ENCODE peak calls at places on chromosome 16, in eight cellular contexts. One of them, this sample, is unnamed.
A peak's percentile ranks its signal among the peaks of the same experiment; 100 is the strongest.

GRCh38 chr16:75230471-75231110 is 11.8 kb downstream of the CTRB1 start:
- DNase-seq in testis: no peak
- DNase-seq in body of pancreas: peak; percentile 73
- DNase-seq in A673: no peak
- DNase-seq in pancreas: no peak
- DNase-seq in prostate gland: no peak
- DNase-seq in neural progenitor cell: no peak
- DNase-seq in left lung: no peak
- DNase-seq in this sample: no peak

GRCh38 chr16:12228607-12229499 is 252.3 kb downstream of the SNX29 start:
- DNase-seq in testis: peak; percentile 69
- DNase-seq in body of pancreas: peak; percentile 26
- DNase-seq in A673: peak; percentile 69
- DNase-seq in pancreas: no peak
- DNase-seq in prostate gland: peak; percentile 5
- DNase-seq in neural progenitor cell: peak; percentile 74
- DNase-seq in left lung: no peak
- DNase-seq in this sample: peak; percentile 70

GRCh38 chr16:54750249-54750648 is 180.4 kb upstream of the IRX5 start:
- DNase-seq in testis: no peak
- DNase-seq in body of pancreas: no peak
- DNase-seq in A673: no peak
- DNase-seq in pancreas: no peak
- DNase-seq in prostate gland: no peak
- DNase-seq in neural progenitor cell: no peak
- DNase-seq in left lung: no peak
- DNase-seq in this sample: no peak

GRCh38 chr16:50666658-50667496 is 14.2 kb downstream of the SNX20 start:
- DNase-seq in testis: no peak
- DNase-seq in body of pancreas: no peak
- DNase-seq in A673: no peak
- DNase-seq in pancreas: no peak
- DNase-seq in prostate gland: no peak
- DNase-seq in neural progenitor cell: no peak
- DNase-seq in left lung: no peak
- DNase-seq in this sample: no peak

GRCh38 chr16:15775209-15775608 is 81.6 kb downstream of the MYH11 start:
- DNase-seq in testis: no peak
- DNase-seq in body of pancreas: no peak
- DNase-seq in A673: peak; percentile 24
- DNase-seq in pancreas: no peak
- DNase-seq in prostate gland: no peak
- DNase-seq in neural progenitor cell: no peak
- DNase-seq in left lung: no peak
- DNase-seq in this sample: no peak

GRCh38 chr16:383326-384020 is 1.7 kb upstream of the PGAP6 start:
- DNase-seq in testis: no peak
- DNase-seq in body of pancreas: peak; percentile 90
- DNase-seq in A673: no peak
- DNase-seq in pancreas: peak; percentile 73
- DNase-seq in prostate gland: peak; percentile 76
- DNase-seq in neural progenitor cell: peak; percentile 67
- DNase-seq in left lung: no peak
- DNase-seq in this sample: peak; percentile 80

GRCh38 chr16:85102106-85102630 is 10.1 kb downstream of the CIBAR2 start:
- DNase-seq in testis: no peak
- DNase-seq in body of pancreas: no peak
- DNase-seq in A673: no peak
- DNase-seq in pancreas: no peak
- DNase-seq in prostate gland: no peak
- DNase-seq in neural progenitor cell: no peak
- DNase-seq in left lung: no peak
- DNase-seq in this sample: no peak

GRCh38 chr16:35497399-35497798 is 2038.0 kb downstream of the TP53TG3F start:
- DNase-seq in testis: no peak
- DNase-seq in body of pancreas: no peak
- DNase-seq in A673: no peak
- DNase-seq in pancreas: no peak
- DNase-seq in prostate gland: no peak
- DNase-seq in neural progenitor cell: no peak
- DNase-seq in left lung: no peak
- DNase-seq in this sample: no peak

GRCh38 chr16:65070831-65071230 is 51.0 kb downstream of the CDH11 start:
- DNase-seq in testis: peak; percentile 81
- DNase-seq in body of pancreas: peak; percentile 69
- DNase-seq in A673: peak; percentile 81
- DNase-seq in pancreas: peak; percentile 40
- DNase-seq in prostate gland: no peak
- DNase-seq in neural progenitor cell: no peak
- DNase-seq in left lung: peak; percentile 59
- DNase-seq in this sample: peak; percentile 30

GRCh38 chr16:11556214-11556819 is 30.4 kb downstream of the LITAF start:
- DNase-seq in testis: no peak
- DNase-seq in body of pancreas: no peak
- DNase-seq in A673: no peak
- DNase-seq in pancreas: no peak
- DNase-seq in prostate gland: no peak
- DNase-seq in neural progenitor cell: no peak
- DNase-seq in left lung: no peak
- DNase-seq in this sample: no peak

GRCh38 chr16:50548659-50549560 is 714 bp downstream of the NKD1 start:
- DNase-seq in testis: no peak
- DNase-seq in body of pancreas: peak; percentile 27
- DNase-seq in A673: peak; percentile 20
- DNase-seq in pancreas: peak; percentile 34
- DNase-seq in prostate gland: no peak
- DNase-seq in neural progenitor cell: peak; percentile 10
- DNase-seq in left lung: no peak
- DNase-seq in this sample: peak; percentile 31

GRCh38 chr16:84360170-84360569 is 8.2 kb upstream of the ATP2C2 start:
- DNase-seq in testis: no peak
- DNase-seq in body of pancreas: no peak
- DNase-seq in A673: no peak
- DNase-seq in pancreas: no peak
- DNase-seq in prostate gland: no peak
- DNase-seq in neural progenitor cell: no peak
- DNase-seq in left lung: no peak
- DNase-seq in this sample: no peak

GRCh38 chr16:12551530-12551929 is 252.2 kb downstream of the CPPED1 start:
- DNase-seq in testis: no peak
- DNase-seq in body of pancreas: no peak
- DNase-seq in A673: no peak
- DNase-seq in pancreas: no peak
- DNase-seq in prostate gland: no peak
- DNase-seq in neural progenitor cell: no peak
- DNase-seq in left lung: no peak
- DNase-seq in this sample: no peak

GRCh38 chr16:71421911-71422310 is 19.9 kb downstream of the TLE7 start:
- DNase-seq in testis: no peak
- DNase-seq in body of pancreas: peak; percentile 26
- DNase-seq in A673: no peak
- DNase-seq in pancreas: no peak
- DNase-seq in prostate gland: no peak
- DNase-seq in neural progenitor cell: peak; percentile 49
- DNase-seq in left lung: no peak
- DNase-seq in this sample: peak; percentile 40
- TF ChIP-seq CTCF in testis: no peak
- TF ChIP-seq CTCF in body of pancreas: peak; percentile 26
- TF ChIP-seq CTCF in A673: peak; percentile 47
- TF ChIP-seq CTCF in pancreas: peak; percentile 10
- TF ChIP-seq CTCF in prostate gland: no peak
- TF ChIP-seq CTCF in neural progenitor cell: peak; percentile 52
- TF ChIP-seq CTCF in left lung: peak; percentile 45
- TF ChIP-seq CTCF in this sample: peak; percentile 36

DNA sequence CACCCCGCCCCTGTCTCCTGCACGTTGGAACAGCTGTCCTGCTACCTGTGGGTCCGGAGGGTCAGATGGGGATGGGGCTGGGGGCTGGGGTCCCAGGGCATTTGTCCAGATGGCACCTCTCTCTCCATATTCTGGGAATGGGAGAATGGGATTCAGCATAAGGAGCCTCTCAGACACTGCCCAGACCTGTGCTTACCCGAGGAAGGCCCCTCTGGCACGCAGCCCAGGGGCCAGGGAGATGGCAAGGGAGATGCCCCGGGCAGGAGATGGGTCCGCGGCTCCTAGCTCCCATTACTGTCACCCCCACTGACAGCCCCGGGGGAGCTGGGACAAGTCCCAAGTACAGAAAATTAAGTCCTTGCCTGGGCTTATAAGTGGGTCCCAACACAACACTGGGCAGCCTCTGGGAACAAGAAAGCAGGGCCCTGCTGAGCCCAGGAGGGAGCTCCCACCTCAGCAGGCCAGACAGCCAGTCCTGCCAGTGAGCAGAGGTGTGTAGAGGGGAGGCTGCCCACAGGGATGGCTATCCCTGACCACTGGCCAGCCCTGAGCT is 1.8 kb downstream of the VASN start:
- DNase-seq in testis: no peak
- DNase-seq in body of pancreas: no peak
- DNase-seq in A673: no peak
- DNase-seq in pancreas: no peak
- DNase-seq in prostate gland: no peak
- DNase-seq in neural progenitor cell: no peak
- DNase-seq in left lung: no peak
- DNase-seq in this sample: no peak
- H3K4me3 ChIP-seq in testis: peak overlapping the region; percentile 91
- H3K4me3 ChIP-seq in body of pancreas: no peak overlapping the region
- H3K4me3 ChIP-seq in A673: peak overlapping the region; percentile 68
- H3K4me3 ChIP-seq in pancreas: peak overlapping the region; percentile 65
- H3K4me3 ChIP-seq in prostate gland: peak overlapping the region; percentile 82
- H3K4me3 ChIP-seq in neural progenitor cell: peak overlapping the region; percentile 26
- H3K4me3 ChIP-seq in left lung: peak overlapping the region; percentile 60
- H3K4me3 ChIP-seq in this sample: no peak overlapping the region

GRCh38 chr16:89455692-89456091 is 34.7 kb downstream of the ANKRD11 start:
- DNase-seq in testis: no peak
- DNase-seq in body of pancreas: no peak
- DNase-seq in A673: no peak
- DNase-seq in pancreas: no peak
- DNase-seq in prostate gland: no peak
- DNase-seq in neural progenitor cell: no peak
- DNase-seq in left lung: no peak
- DNase-seq in this sample: no peak

GRCh38 chr16:89455178-89455577 is 35.2 kb downstream of the ANKRD11 start:
- DNase-seq in testis: no peak
- DNase-seq in body of pancreas: no peak
- DNase-seq in A673: no peak
- DNase-seq in pancreas: no peak
- DNase-seq in prostate gland: no peak
- DNase-seq in neural progenitor cell: no peak
- DNase-seq in left lung: no peak
- DNase-seq in this sample: no peak

GRCh38 chr16:89452241-89452640 is 38.1 kb downstream of the ANKRD11 start:
- DNase-seq in testis: no peak
- DNase-seq in body of pancreas: no peak
- DNase-seq in A673: no peak
- DNase-seq in pancreas: no peak
- DNase-seq in prostate gland: no peak
- DNase-seq in neural progenitor cell: no peak
- DNase-seq in left lung: no peak
- DNase-seq in this sample: no peak

GRCh38 chr16:89452925-89453324 is 37.4 kb downstream of the ANKRD11 start:
- DNase-seq in testis: no peak
- DNase-seq in body of pancreas: no peak
- DNase-seq in A673: no peak
- DNase-seq in pancreas: no peak
- DNase-seq in prostate gland: no peak
- DNase-seq in neural progenitor cell: no peak
- DNase-seq in left lung: no peak
- DNase-seq in this sample: no peak

GRCh38 chr16:89453662-89454321 is 36.6 kb downstream of the ANKRD11 start:
- DNase-seq in testis: no peak
- DNase-seq in body of pancreas: peak; percentile 63
- DNase-seq in A673: no peak
- DNase-seq in pancreas: no peak
- DNase-seq in prostate gland: no peak
- DNase-seq in neural progenitor cell: peak; percentile 38
- DNase-seq in left lung: no peak
- DNase-seq in this sample: peak; percentile 49
- H3K4me1 ChIP-seq in testis: peaks cover 16% of the 10 kb centered on the region
- H3K4me1 ChIP-seq in body of pancreas: peaks cover 67% of the 10 kb centered on the region
- H3K4me1 ChIP-seq in A673: peaks cover 30% of the 10 kb centered on the region
- H3K4me1 ChIP-seq in pancreas: peaks cover 24% of the 10 kb centered on the region
- H3K4me1 ChIP-seq in prostate gland: no peaks in the 10 kb centered on the region
- H3K4me1 ChIP-seq in neural progenitor cell: no peaks in the 10 kb centered on the region
- H3K4me1 ChIP-seq in left lung: peaks cover 7% of the 10 kb centered on the region
- H3K4me1 ChIP-seq in this sample: peaks cover 25% of the 10 kb centered on the region

DNA sequence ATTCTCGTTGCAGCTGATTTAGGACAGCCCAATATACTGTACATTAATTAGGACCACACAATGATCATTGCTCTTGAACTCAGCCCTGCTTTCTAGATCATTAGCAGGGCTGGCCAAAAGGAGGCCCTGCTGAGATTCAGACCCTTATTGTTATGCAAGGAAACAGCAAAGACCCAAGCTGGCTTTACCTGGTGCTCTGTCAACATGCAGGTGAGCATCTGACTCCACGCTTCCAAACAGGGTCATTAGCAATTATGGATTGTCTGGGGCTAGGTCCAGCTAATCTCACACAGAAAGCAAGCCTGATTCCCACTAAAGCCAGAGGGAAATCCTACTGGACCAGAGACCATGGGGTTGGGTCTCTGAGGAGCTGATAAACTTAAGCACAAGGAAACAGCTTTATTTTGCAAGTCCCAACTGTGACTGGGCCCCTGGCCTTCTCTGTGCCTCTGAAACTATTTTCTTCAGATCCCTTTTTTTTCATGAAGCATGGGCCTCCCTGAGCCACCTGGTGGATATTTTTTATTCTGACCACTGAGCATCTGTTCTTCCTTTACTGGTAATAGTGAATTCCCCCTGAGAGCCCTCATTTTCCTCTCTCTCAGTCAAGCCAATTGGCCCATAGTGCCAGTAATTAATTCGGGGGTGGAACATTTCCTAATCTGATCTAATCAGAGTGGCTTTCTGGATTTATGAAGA is 236.1 kb downstream of the GRIN2A start:
- DNase-seq in testis: no peak
- DNase-seq in body of pancreas: no peak
- DNase-seq in A673: no peak
- DNase-seq in pancreas: no peak
- DNase-seq in prostate gland: no peak
- DNase-seq in neural progenitor cell: no peak
- DNase-seq in left lung: no peak
- DNase-seq in this sample: no peak
- TF ChIP-seq CTCF in testis: no peak
- TF ChIP-seq CTCF in body of pancreas: peak; percentile 5
- TF ChIP-seq CTCF in A673: no peak
- TF ChIP-seq CTCF in pancreas: no peak
- TF ChIP-seq CTCF in prostate gland: no peak
- TF ChIP-seq CTCF in neural progenitor cell: no peak
- TF ChIP-seq CTCF in left lung: no peak
- TF ChIP-seq CTCF in this sample: no peak

DNA sequence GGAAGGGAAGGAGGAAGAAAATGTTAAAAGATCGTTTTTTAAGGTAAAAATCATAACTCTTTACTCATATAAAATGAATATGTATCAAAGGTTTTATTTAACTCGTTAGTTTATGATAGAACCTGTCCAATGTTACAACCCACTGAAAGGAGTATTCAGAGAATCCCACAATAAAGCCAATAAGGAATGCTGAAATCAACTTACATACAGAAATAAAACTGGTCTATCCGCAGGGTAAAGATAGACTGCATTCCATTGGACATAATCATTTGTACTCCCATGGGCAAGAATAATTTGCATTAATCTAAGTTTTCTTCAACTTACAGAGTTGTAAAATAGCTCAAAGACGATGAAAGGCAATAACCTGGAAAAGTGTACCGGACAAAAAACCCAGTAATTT is 17.9 kb upstream of the BEAN1 start:
- DNase-seq in testis: no peak
- DNase-seq in body of pancreas: no peak
- DNase-seq in A673: no peak
- DNase-seq in pancreas: no peak
- DNase-seq in prostate gland: no peak
- DNase-seq in neural progenitor cell: no peak
- DNase-seq in left lung: no peak
- DNase-seq in this sample: no peak
- H3K4me3 ChIP-seq in testis: no peak overlapping the region
- H3K4me3 ChIP-seq in body of pancreas: no peak overlapping the region
- H3K4me3 ChIP-seq in A673: no peak overlapping the region
- H3K4me3 ChIP-seq in pancreas: no peak overlapping the region
- H3K4me3 ChIP-seq in prostate gland: no peak overlapping the region
- H3K4me3 ChIP-seq in neural progenitor cell: no peak overlapping the region
- H3K4me3 ChIP-seq in left lung: no peak overlapping the region
- H3K4me3 ChIP-seq in this sample: no peak overlapping the region

This sample was measured in mucosa of descending colon.